ENCODE peak calls at places on chromosomes 16 and 17, in eight cellular contexts. C is astrocyte of the spinal cord, Q is naive B cell, G is amniotic stem cell, H is neural crest cell, R is A549, B is head of caudate nucleus, U is NCI-H1436. Z is an unnamed sample.

GRCh38 chr17:81635431-81635830 is 1.5 kb downstream of the NPLOC4 start:
- DNase-seq in C (no peak), Q (no peak), G (no peak), H (no peak), R (no peak), B (no peak), U (no peak), Z (no peak)

GRCh38 chr16:27285676-27286196 is 17.2 kb upstream of the NSMCE1 start:
- DNase-seq in C (no peak), Q (no peak), G (no peak), H (no peak), R (no peak), B (peak), U (no peak), Z (no peak)

GRCh38 chr17:47776330-47777197 is 43.5 kb downstream of the TBX21 start:
- DNase-seq in C (peak), Q (peak), G (no peak), H (peak), R (peak), B (no peak), U (peak), Z (peak)

GRCh38 chr16:55701442-55702319 is 45.9 kb downstream of the SLC6A2 start:
- DNase-seq in C (peak), Q (peak), G (no peak), H (peak), R (peak), B (peak), U (peak), Z (peak)

GRCh38 chr17:82492647-82493516 is 26.6 kb upstream of the FOXK2 start:
- DNase-seq in C (peak), Q (no peak), G (no peak), H (no peak), R (no peak), B (no peak), U (no peak), Z (no peak)

GRCh38 chr16:86231321-86231995 is 278.9 kb upstream of the FOXF1 start:
- DNase-seq in C (no peak), Q (no peak), G (no peak), H (no peak), R (no peak), B (peak), U (no peak), Z (no peak)

GRCh38 chr17:44417553-44417952 is 28.1 kb upstream of the ITGA2B start:
- DNase-seq in C (peak), Q (no peak), G (no peak), H (no peak), R (peak), B (peak), U (no peak), Z (no peak)

GRCh38 chr16:11949527-11949926 is 7.7 kb upstream of the NPIPB2 start:
- DNase-seq in C (peak), Q (peak), G (peak), H (peak), R (peak), B (peak), U (peak), Z (peak)

GRCh38 chr16:78200623-78201096 is 101.2 kb downstream of the WWOX start:
- DNase-seq in C (no peak), Q (no peak), G (no peak), H (no peak), R (no peak), B (no peak), U (no peak), Z (no peak)

GRCh38 chr16:56742030-56742984 is 12.4 kb downstream of the NUP93 start:
- DNase-seq in C (peak), Q (no peak), G (peak), H (no peak), R (peak), B (no peak), U (no peak), Z (no peak)

GRCh38 chr17:12627776-12628491 is 37.8 kb upstream of the MYOCD start:
- DNase-seq in C (peak), Q (no peak), G (peak), H (no peak), R (peak), B (no peak), U (no peak), Z (no peak)

GRCh38 chr17:4901108-4901647 is 1.7 kb downstream of the CHRNE start:
- DNase-seq in C (no peak), Q (no peak), G (no peak), H (no peak), R (no peak), B (no peak), U (no peak), Z (no peak)

GRCh38 chr16:12688972-12689850 is 114.5 kb downstream of the CPPED1 start:
- DNase-seq in C (no peak), Q (no peak), G (no peak), H (no peak), R (no peak), B (no peak), U (no peak), Z (no peak)

GRCh38 chr17:4786516-4786915 is 352 bp upstream of the VMO1 start:
- DNase-seq in C (no peak), Q (no peak), G (no peak), H (no peak), R (no peak), B (no peak), U (no peak), Z (peak)

GRCh38 chr16:51994597-51994996 is 552.3 kb downstream of the TOX3 start:
- DNase-seq in C (no peak), Q (no peak), G (no peak), H (no peak), R (peak), B (no peak), U (peak), Z (no peak)